ENCODE peak calls at places on chromosomes 2 and 18, in five cellular contexts. One of them, this sample, is unnamed.
A peak's percentile ranks its signal among the peaks of the same experiment; 100 is the strongest.

GRCh38 chr2:134226561-134226960 is 27.3 kb upstream of the MGAT5 start:
- DNase-seq in heart right ventricle: no peak
- DNase-seq in AG04450: no peak
- DNase-seq in endodermal cell: no peak
- DNase-seq in body of pancreas: no peak
- DNase-seq in this sample: no peak

GRCh38 chr2:195647302-195647701 is 9.7 kb upstream of the SLC39A10 start:
- DNase-seq in body of pancreas: no peak
- DNase-seq in endodermal cell: no peak
- DNase-seq in AG04450: no peak
- DNase-seq in heart right ventricle: no peak
- DNase-seq in this sample: no peak

GRCh38 chr2:217713395-217714267 is 289.2 kb downstream of the TNS1 start:
- DNase-seq in endodermal cell: peak; percentile 96
- DNase-seq in AG04450: peak; percentile 54
- DNase-seq in heart right ventricle: peak; percentile 80
- DNase-seq in body of pancreas: peak; percentile 77
- DNase-seq in this sample: peak; percentile 85

GRCh38 chr2:234292205-234292954 is 204.5 kb downstream of the ARL4C start:
- DNase-seq in AG04450: no peak
- DNase-seq in heart right ventricle: no peak
- DNase-seq in endodermal cell: no peak
- DNase-seq in body of pancreas: no peak
- DNase-seq in this sample: no peak

GRCh38 chr2:36541891-36542595 is 55.9 kb downstream of the FEZ2 start:
- DNase-seq in heart right ventricle: no peak
- DNase-seq in AG04450: no peak
- DNase-seq in endodermal cell: no peak
- DNase-seq in body of pancreas: no peak
- DNase-seq in this sample: no peak

GRCh38 chr2:156196031-156196430 is 136.5 kb downstream of the NR4A2 start:
- DNase-seq in body of pancreas: no peak
- DNase-seq in AG04450: no peak
- DNase-seq in heart right ventricle: no peak
- DNase-seq in endodermal cell: no peak
- DNase-seq in this sample: no peak

GRCh38 chr2:180607501-180608060 is 372.8 kb upstream of the UBE2E3 start:
- DNase-seq in heart right ventricle: no peak
- DNase-seq in endodermal cell: no peak
- DNase-seq in body of pancreas: no peak
- DNase-seq in AG04450: no peak
- DNase-seq in this sample: no peak

GRCh38 chr18:55354795-55355194 is 233.2 kb downstream of the TCF4 start:
- DNase-seq in heart right ventricle: no peak
- DNase-seq in endodermal cell: no peak
- DNase-seq in AG04450: no peak
- DNase-seq in body of pancreas: no peak
- DNase-seq in this sample: no peak

GRCh38 chr2:205292665-205293295 is 389.5 kb upstream of the NRP2 start:
- DNase-seq in body of pancreas: no peak
- DNase-seq in endodermal cell: no peak
- DNase-seq in AG04450: no peak
- DNase-seq in heart right ventricle: no peak
- DNase-seq in this sample: no peak

GRCh38 chr2:207683879-207684627 is 27.4 kb upstream of the CCNYL1 start:
- DNase-seq in heart right ventricle: no peak
- DNase-seq in AG04450: no peak
- DNase-seq in endodermal cell: no peak
- DNase-seq in body of pancreas: no peak
- DNase-seq in this sample: no peak

GRCh38 chr18:42174909-42175308 is 219.9 kb downstream of the PIK3C3 start:
- DNase-seq in AG04450: no peak
- DNase-seq in body of pancreas: no peak
- DNase-seq in endodermal cell: peak; percentile 72
- DNase-seq in heart right ventricle: no peak
- DNase-seq in this sample: peak; percentile 4

GRCh38 chr2:1495676-1496393 is 82.6 kb downstream of the TPO start:
- DNase-seq in AG04450: no peak
- DNase-seq in heart right ventricle: no peak
- DNase-seq in endodermal cell: no peak
- DNase-seq in body of pancreas: no peak
- DNase-seq in this sample: no peak

GRCh38 chr2:188032306-188032705 is 259.4 kb upstream of the GULP1 start:
- DNase-seq in body of pancreas: no peak
- DNase-seq in AG04450: no peak
- DNase-seq in endodermal cell: peak; percentile 90
- DNase-seq in heart right ventricle: no peak
- DNase-seq in this sample: peak; percentile 2

GRCh38 chr18:8863427-8863826 is 158.1 kb downstream of the MTCL1 start:
- DNase-seq in AG04450: no peak
- DNase-seq in endodermal cell: no peak
- DNase-seq in heart right ventricle: no peak
- DNase-seq in body of pancreas: no peak
- DNase-seq in this sample: no peak

GRCh38 chr2:200863655-200864205 is 728 bp downstream of the CLK1 start:
- DNase-seq in endodermal cell: peak; percentile 67
- DNase-seq in body of pancreas: peak; percentile 31
- DNase-seq in heart right ventricle: no peak
- DNase-seq in AG04450: no peak
- DNase-seq in this sample: no peak

GRCh38 chr18:76445275-76445674 is 49.8 kb downstream of the ZNF516 start:
- DNase-seq in body of pancreas: no peak
- DNase-seq in AG04450: no peak
- DNase-seq in endodermal cell: no peak
- DNase-seq in heart right ventricle: no peak
- DNase-seq in this sample: no peak

GRCh38 chr18:59957957-59958356 is 58.2 kb downstream of the PMAIP1 start:
- DNase-seq in AG04450: peak; percentile 41
- DNase-seq in endodermal cell: no peak
- DNase-seq in heart right ventricle: peak; percentile 48
- DNase-seq in body of pancreas: peak; percentile 79
- DNase-seq in this sample: no peak

GRCh38 chr2:207477896-207478295 is 51.9 kb upstream of the CREB1 start:
- DNase-seq in AG04450: no peak
- DNase-seq in endodermal cell: no peak
- DNase-seq in heart right ventricle: no peak
- DNase-seq in body of pancreas: no peak
- DNase-seq in this sample: no peak

GRCh38 chr2:70923378-70924015 is 12.2 kb upstream of the ATP6V1B1 start:
- DNase-seq in heart right ventricle: no peak
- DNase-seq in body of pancreas: peak; percentile 29
- DNase-seq in AG04450: no peak
- DNase-seq in endodermal cell: peak; percentile 83
- DNase-seq in this sample: peak; percentile 82

GRCh38 chr2:231701456-231702373 is 6.6 kb upstream of the PTMA start:
- DNase-seq in heart right ventricle: no peak
- DNase-seq in endodermal cell: peak; percentile 52
- DNase-seq in AG04450: no peak
- DNase-seq in body of pancreas: peak; percentile 89
- DNase-seq in this sample: peak; percentile 57

GRCh38 chr2:165876712-165877111 is 76.9 kb downstream of the TTC21B start:
- DNase-seq in body of pancreas: no peak
- DNase-seq in heart right ventricle: no peak
- DNase-seq in AG04450: no peak
- DNase-seq in endodermal cell: no peak
- DNase-seq in this sample: no peak

GRCh38 chr2:213723051-213723560 is 438.8 kb downstream of the SPAG16 start:
- DNase-seq in body of pancreas: no peak
- DNase-seq in AG04450: no peak
- DNase-seq in heart right ventricle: no peak
- DNase-seq in endodermal cell: peak; percentile 50
- DNase-seq in this sample: peak; percentile 9

GRCh38 chr2:240925191-240925575 is 19.0 kb downstream of the CROCC2 start:
- DNase-seq in endodermal cell: no peak
- DNase-seq in body of pancreas: peak; percentile 6
- DNase-seq in heart right ventricle: no peak
- DNase-seq in AG04450: no peak
- DNase-seq in this sample: peak; percentile 74

GRCh38 chr2:3602553-3603339 is 7.8 kb downstream of the COLEC11 start:
- DNase-seq in endodermal cell: no peak
- DNase-seq in heart right ventricle: no peak
- DNase-seq in AG04450: no peak
- DNase-seq in body of pancreas: no peak
- DNase-seq in this sample: peak; percentile 43

GRCh38 chr18:72727776-72728175 is 140.0 kb downstream of the NETO1 start:
- DNase-seq in endodermal cell: no peak
- DNase-seq in AG04450: no peak
- DNase-seq in body of pancreas: no peak
- DNase-seq in heart right ventricle: no peak
- DNase-seq in this sample: no peak
- H3K27me3 ChIP-seq in endodermal cell: no peaks in the 10 kb centered on the region
- H3K27me3 ChIP-seq in AG04450: no peaks in the 10 kb centered on the region
- H3K27me3 ChIP-seq in body of pancreas: no peaks in the 10 kb centered on the region
- H3K27me3 ChIP-seq in heart right ventricle: no peaks in the 10 kb centered on the region
- H3K27me3 ChIP-seq in this sample: no peaks in the 10 kb centered on the region

GRCh38 chr18:63980896-63981454 is 11.1 kb downstream of the SERPINB8 start:
- DNase-seq in body of pancreas: no peak
- DNase-seq in endodermal cell: no peak
- DNase-seq in AG04450: no peak
- DNase-seq in heart right ventricle: no peak
- DNase-seq in this sample: no peak

GRCh38 chr18:63979409-63979908 is 9.6 kb downstream of the SERPINB8 start:
- DNase-seq in AG04450: peak; percentile 21
- DNase-seq in heart right ventricle: no peak
- DNase-seq in body of pancreas: peak; percentile 66
- DNase-seq in endodermal cell: peak; percentile 83
- DNase-seq in this sample: peak; percentile 64

GRCh38 chr18:63981719-63982118 is 11.8 kb downstream of the SERPINB8 start:
- DNase-seq in heart right ventricle: no peak
- DNase-seq in endodermal cell: no peak
- DNase-seq in AG04450: no peak
- DNase-seq in body of pancreas: no peak
- DNase-seq in this sample: no peak

GRCh38 chr18:63982361-63982760 is 12.5 kb downstream of the SERPINB8 start:
- DNase-seq in endodermal cell: no peak
- DNase-seq in heart right ventricle: no peak
- DNase-seq in body of pancreas: no peak
- DNase-seq in AG04450: no peak
- DNase-seq in this sample: no peak

GRCh38 chr18:63980027-63980426 is 10.1 kb downstream of the SERPINB8 start:
- DNase-seq in endodermal cell: no peak
- DNase-seq in heart right ventricle: no peak
- DNase-seq in body of pancreas: no peak
- DNase-seq in AG04450: no peak
- DNase-seq in this sample: no peak
- H3K4me3 ChIP-seq in endodermal cell: no peak overlapping the region
- H3K4me3 ChIP-seq in heart right ventricle: peak overlapping the region; percentile 42
- H3K4me3 ChIP-seq in body of pancreas: no peak overlapping the region
- H3K4me3 ChIP-seq in AG04450: peak overlapping the region; percentile 48
- H3K4me3 ChIP-seq in this sample: no peak overlapping the region

GRCh38 chr2:72932045-72932444 is 14.7 kb downstream of the EMX1 start:
- DNase-seq in heart right ventricle: no peak
- DNase-seq in AG04450: peak; percentile 18
- DNase-seq in endodermal cell: no peak
- DNase-seq in body of pancreas: no peak
- DNase-seq in this sample: no peak
- H3K27me3 ChIP-seq in heart right ventricle: peaks cover 39% of the 10 kb centered on the region
- H3K27me3 ChIP-seq in AG04450: peaks cover 36% of the 10 kb centered on the region
- H3K27me3 ChIP-seq in endodermal cell: peaks cover 70% of the 10 kb centered on the region
- H3K27me3 ChIP-seq in body of pancreas: no peaks in the 10 kb centered on the region
- H3K27me3 ChIP-seq in this sample: peaks cover 48% of the 10 kb centered on the region

DNA sequence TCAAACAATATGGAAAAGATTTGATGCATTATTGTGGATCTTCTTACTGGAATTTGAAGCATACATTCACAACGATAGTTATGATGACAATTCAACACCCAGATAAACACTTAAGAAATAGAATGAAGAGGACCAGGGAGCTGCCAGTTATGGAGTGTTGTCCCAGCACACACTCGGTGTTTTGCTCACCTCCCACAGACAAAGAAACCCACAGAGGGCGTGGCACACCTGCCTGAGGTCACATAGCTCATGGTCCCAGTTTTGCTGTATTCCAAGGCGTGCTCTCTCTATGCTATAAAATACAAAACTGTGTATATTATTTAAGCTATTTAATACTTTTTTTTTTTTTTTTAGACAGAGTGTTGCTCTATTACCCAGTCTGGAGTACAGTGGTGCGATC is 31.1 kb downstream of the EFR3B start:
- DNase-seq in heart right ventricle: no peak
- DNase-seq in endodermal cell: no peak
- DNase-seq in body of pancreas: no peak
- DNase-seq in AG04450: no peak
- DNase-seq in this sample: no peak
- H3K4me3 ChIP-seq in heart right ventricle: no peak overlapping the region
- H3K4me3 ChIP-seq in endodermal cell: no peak overlapping the region
- H3K4me3 ChIP-seq in body of pancreas: no peak overlapping the region
- H3K4me3 ChIP-seq in AG04450: no peak overlapping the region
- H3K4me3 ChIP-seq in this sample: no peak overlapping the region

DNA sequence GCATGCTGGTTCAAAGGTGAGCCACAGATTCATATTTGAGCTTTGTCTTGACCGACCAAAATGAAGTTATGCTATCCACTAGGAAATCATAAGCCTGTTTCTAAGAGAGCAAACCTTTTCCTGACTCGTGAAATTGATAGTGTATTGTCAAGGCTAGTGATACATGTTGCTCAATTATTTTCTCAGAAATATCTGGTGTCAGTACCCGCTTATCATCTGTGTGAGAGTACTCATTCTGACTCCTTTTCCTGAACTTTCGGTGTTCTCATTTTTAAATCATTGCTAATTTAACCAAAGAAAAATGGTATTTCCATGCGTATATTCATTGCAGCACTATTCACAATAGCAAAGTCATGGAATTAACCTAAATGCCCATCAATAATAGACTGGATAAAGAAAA is 56.2 kb downstream of the SGPP2 start:
- DNase-seq in endodermal cell: no peak
- DNase-seq in AG04450: no peak
- DNase-seq in heart right ventricle: no peak
- DNase-seq in body of pancreas: no peak
- DNase-seq in this sample: no peak
- H3K27me3 ChIP-seq in endodermal cell: peaks cover 59% of the 10 kb centered on the region
- H3K27me3 ChIP-seq in AG04450: no peaks in the 10 kb centered on the region
- H3K27me3 ChIP-seq in heart right ventricle: peaks cover 12% of the 10 kb centered on the region
- H3K27me3 ChIP-seq in body of pancreas: no peaks in the 10 kb centered on the region
- H3K27me3 ChIP-seq in this sample: peaks cover 38% of the 10 kb centered on the region

GRCh38 chr2:218898109-218898878 is 17.6 kb downstream of the WNT10A start:
- DNase-seq in endodermal cell: peak; percentile 96
- DNase-seq in AG04450: no peak
- DNase-seq in body of pancreas: peak; percentile 75
- DNase-seq in heart right ventricle: peak; percentile 80
- DNase-seq in this sample: peak; percentile 95
- H3K4me3 ChIP-seq in endodermal cell: no peak overlapping the region
- H3K4me3 ChIP-seq in AG04450: no peak overlapping the region
- H3K4me3 ChIP-seq in body of pancreas: no peak overlapping the region
- H3K4me3 ChIP-seq in heart right ventricle: peak overlapping the region; percentile 15
- H3K4me3 ChIP-seq in this sample: no peak overlapping the region